ENCODE peak calls at places on chromosomes 16 and 17, in six cellular contexts. One of them, this sample, is unnamed.

GRCh38 chr16:24005577-24005976 is 169.8 kb downstream of the PRKCB start:
- DNase-seq in psoas muscle: no peak
- DNase-seq in AG09309: no peak
- DNase-seq in HFF-Myc: no peak
- DNase-seq in fibroblast of mammary gland: no peak
- DNase-seq in WERI-Rb-1: no peak
- DNase-seq in this sample: no peak

GRCh38 chr16:89193021-89193575 is 7.2 kb downstream of the SLC22A31 start:
- DNase-seq in psoas muscle: peak; percentile 48
- DNase-seq in fibroblast of mammary gland: peak; percentile 91
- DNase-seq in HFF-Myc: no peak
- DNase-seq in AG09309: peak; percentile 7
- DNase-seq in WERI-Rb-1: no peak
- DNase-seq in this sample: no peak

GRCh38 chr16:84205976-84206691 is 15.2 kb downstream of the ADAD2 start:
- DNase-seq in HFF-Myc: no peak
- DNase-seq in psoas muscle: no peak
- DNase-seq in fibroblast of mammary gland: no peak
- DNase-seq in WERI-Rb-1: no peak
- DNase-seq in AG09309: no peak
- DNase-seq in this sample: no peak

GRCh38 chr17:36945160-36945559 is 3.6 kb upstream of the AATF start:
- DNase-seq in WERI-Rb-1: no peak
- DNase-seq in HFF-Myc: no peak
- DNase-seq in AG09309: no peak
- DNase-seq in fibroblast of mammary gland: no peak
- DNase-seq in psoas muscle: no peak
- DNase-seq in this sample: no peak

GRCh38 chr16:55325458-55326109 is 1.6 kb downstream of the IRX6 start:
- DNase-seq in AG09309: no peak
- DNase-seq in HFF-Myc: no peak
- DNase-seq in fibroblast of mammary gland: no peak
- DNase-seq in WERI-Rb-1: no peak
- DNase-seq in psoas muscle: no peak
- DNase-seq in this sample: no peak

GRCh38 chr16:4618645-4619418 is 4.1 kb upstream of the UBALD1 start:
- DNase-seq in HFF-Myc: no peak
- DNase-seq in WERI-Rb-1: peak; percentile 75
- DNase-seq in AG09309: no peak
- DNase-seq in fibroblast of mammary gland: no peak
- DNase-seq in psoas muscle: no peak
- DNase-seq in this sample: no peak

GRCh38 chr16:50634947-50635346 is 46.2 kb downstream of the SNX20 start:
- DNase-seq in psoas muscle: no peak
- DNase-seq in WERI-Rb-1: peak; percentile 54
- DNase-seq in fibroblast of mammary gland: no peak
- DNase-seq in HFF-Myc: no peak
- DNase-seq in AG09309: no peak
- DNase-seq in this sample: no peak

GRCh38 chr17:45145035-45145389 is 3.3 kb upstream of the HEXIM1 start:
- DNase-seq in psoas muscle: no peak
- DNase-seq in WERI-Rb-1: no peak
- DNase-seq in HFF-Myc: no peak
- DNase-seq in fibroblast of mammary gland: no peak
- DNase-seq in AG09309: no peak
- DNase-seq in this sample: no peak

GRCh38 chr16:84495506-84495905 is 9.0 kb downstream of the MEAK7 start:
- DNase-seq in psoas muscle: no peak
- DNase-seq in HFF-Myc: no peak
- DNase-seq in AG09309: no peak
- DNase-seq in WERI-Rb-1: no peak
- DNase-seq in fibroblast of mammary gland: no peak
- DNase-seq in this sample: no peak

GRCh38 chr16:86375370-86375769 is 135.0 kb upstream of the FOXF1 start:
- DNase-seq in AG09309: no peak
- DNase-seq in WERI-Rb-1: no peak
- DNase-seq in psoas muscle: no peak
- DNase-seq in HFF-Myc: no peak
- DNase-seq in fibroblast of mammary gland: peak; percentile 90
- DNase-seq in this sample: no peak

GRCh38 chr16:81945665-81946064 is 65.6 kb downstream of the SDR42E1 start:
- DNase-seq in WERI-Rb-1: no peak
- DNase-seq in fibroblast of mammary gland: peak; percentile 53
- DNase-seq in psoas muscle: no peak
- DNase-seq in AG09309: peak; percentile 10
- DNase-seq in HFF-Myc: no peak
- DNase-seq in this sample: peak; percentile 47

GRCh38 chr16:73214825-73215481 is 167.0 kb upstream of the ZFHX3 start:
- DNase-seq in psoas muscle: no peak
- DNase-seq in fibroblast of mammary gland: peak; percentile 98
- DNase-seq in HFF-Myc: peak; percentile 92
- DNase-seq in AG09309: peak; percentile 99
- DNase-seq in WERI-Rb-1: no peak
- DNase-seq in this sample: peak; percentile 98

GRCh38 chr17:82373731-82374625 is 2.4 kb downstream of the UTS2R start:
- DNase-seq in psoas muscle: no peak
- DNase-seq in WERI-Rb-1: no peak
- DNase-seq in fibroblast of mammary gland: no peak
- DNase-seq in AG09309: no peak
- DNase-seq in HFF-Myc: no peak
- DNase-seq in this sample: no peak

GRCh38 chr16:56424791-56425438 is 430 bp downstream of the AMFR start:
- DNase-seq in WERI-Rb-1: peak; percentile 36
- DNase-seq in HFF-Myc: no peak
- DNase-seq in AG09309: no peak
- DNase-seq in psoas muscle: peak; percentile 52
- DNase-seq in fibroblast of mammary gland: peak; percentile 14
- DNase-seq in this sample: no peak

GRCh38 chr16:82660078-82660645 is 33.4 kb downstream of the CDH13 start:
- DNase-seq in WERI-Rb-1: no peak
- DNase-seq in HFF-Myc: no peak
- DNase-seq in AG09309: no peak
- DNase-seq in fibroblast of mammary gland: peak; percentile 25
- DNase-seq in psoas muscle: peak; percentile 72
- DNase-seq in this sample: no peak

GRCh38 chr17:45667591-45668171 is 116.4 kb upstream of the CRHR1 start:
- DNase-seq in HFF-Myc: no peak
- DNase-seq in WERI-Rb-1: no peak
- DNase-seq in AG09309: no peak
- DNase-seq in fibroblast of mammary gland: no peak
- DNase-seq in psoas muscle: no peak
- DNase-seq in this sample: no peak

GRCh38 chr16:3458278-3458851 is 14.9 kb downstream of the NAA60 start:
- DNase-seq in HFF-Myc: no peak
- DNase-seq in WERI-Rb-1: no peak
- DNase-seq in psoas muscle: no peak
- DNase-seq in AG09309: no peak
- DNase-seq in fibroblast of mammary gland: no peak
- DNase-seq in this sample: no peak

GRCh38 chr17:77320046-77320445 is 179.3 kb downstream of the SEC14L1 start:
- DNase-seq in fibroblast of mammary gland: peak; percentile 90
- DNase-seq in AG09309: no peak
- DNase-seq in psoas muscle: peak; percentile 56
- DNase-seq in HFF-Myc: no peak
- DNase-seq in WERI-Rb-1: peak; percentile 6
- DNase-seq in this sample: no peak

GRCh38 chr16:67164599-67165061 is at the start of gene HSF4:
- DNase-seq in AG09309: no peak
- DNase-seq in psoas muscle: peak; percentile 82
- DNase-seq in HFF-Myc: no peak
- DNase-seq in fibroblast of mammary gland: no peak
- DNase-seq in WERI-Rb-1: no peak
- DNase-seq in this sample: no peak

GRCh38 chr16:89853306-89853993 is 19.9 kb upstream of the TCF25 start:
- DNase-seq in AG09309: no peak
- DNase-seq in fibroblast of mammary gland: no peak
- DNase-seq in HFF-Myc: no peak
- DNase-seq in WERI-Rb-1: no peak
- DNase-seq in psoas muscle: no peak
- DNase-seq in this sample: no peak

DNA sequence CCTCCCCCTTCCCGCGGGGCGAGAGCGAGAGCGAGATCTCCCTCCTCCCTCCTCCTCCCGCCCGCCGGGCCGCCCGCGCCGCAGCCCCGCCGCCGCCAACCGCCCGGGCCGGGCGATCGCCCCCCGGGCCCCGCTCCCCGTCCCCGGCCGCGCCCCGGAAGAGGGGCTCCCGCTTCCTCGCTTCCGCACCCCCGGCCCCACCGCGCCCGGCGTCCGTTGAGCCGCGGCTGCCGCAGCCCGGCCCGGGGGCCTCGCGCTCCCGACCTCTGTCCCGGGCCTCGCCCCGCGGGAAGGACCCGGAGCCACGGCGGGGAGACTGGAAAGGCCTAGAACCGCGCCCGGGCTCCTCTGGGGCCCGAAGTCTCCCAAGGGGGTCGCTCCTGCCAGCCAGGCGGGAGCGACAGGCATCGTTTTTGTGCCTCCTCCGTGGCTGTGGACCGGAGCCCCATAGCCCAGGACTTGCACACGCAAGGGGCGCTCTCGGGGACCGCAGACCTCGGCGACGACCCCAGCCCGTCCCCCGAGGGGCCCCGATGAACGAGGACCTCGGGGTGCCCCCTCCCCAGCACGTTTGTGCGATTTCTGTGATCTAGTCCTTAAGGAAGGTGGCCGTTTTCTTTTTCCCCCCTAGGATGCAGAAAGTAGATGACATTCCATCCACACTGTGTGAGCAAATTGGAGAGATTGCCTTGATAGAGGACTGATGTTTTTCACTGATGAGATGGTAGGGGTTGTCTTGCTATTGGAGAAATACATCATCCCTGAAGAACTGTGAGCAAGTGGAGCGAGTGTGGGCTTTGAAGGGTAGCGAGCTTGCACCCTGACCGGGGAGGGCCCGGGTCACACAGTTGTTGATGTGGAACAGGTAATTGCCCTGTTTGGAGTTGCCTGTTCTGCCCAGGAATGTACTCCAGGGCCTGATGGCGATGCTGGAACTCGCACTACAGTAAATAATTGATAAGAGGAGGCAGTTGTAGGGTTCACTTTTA is 610 bp downstream of the BANP start:
- DNase-seq in fibroblast of mammary gland: no peak
- DNase-seq in psoas muscle: peak; percentile 52
- DNase-seq in AG09309: no peak
- DNase-seq in HFF-Myc: no peak
- DNase-seq in WERI-Rb-1: no peak
- DNase-seq in this sample: no peak
- TF ChIP-seq CTCF in fibroblast of mammary gland: no peak
- TF ChIP-seq CTCF in psoas muscle: no peak
- TF ChIP-seq CTCF in AG09309: peak; percentile 31
- TF ChIP-seq CTCF in HFF-Myc: no peak
- TF ChIP-seq CTCF in WERI-Rb-1: peak; percentile 5
- TF ChIP-seq CTCF in this sample: peak; percentile 39

GRCh38 chr17:28900986-28901726 is 1.7 kb downstream of the DHRS13 start:
- DNase-seq in HFF-Myc: no peak
- DNase-seq in fibroblast of mammary gland: no peak
- DNase-seq in AG09309: no peak
- DNase-seq in WERI-Rb-1: no peak
- DNase-seq in psoas muscle: no peak
- DNase-seq in this sample: no peak
- H3K4me3 ChIP-seq in HFF-Myc: no peak overlapping the region
- H3K4me3 ChIP-seq in fibroblast of mammary gland: no peak overlapping the region
- H3K4me3 ChIP-seq in AG09309: no peak overlapping the region
- H3K4me3 ChIP-seq in WERI-Rb-1: no peak overlapping the region
- H3K4me3 ChIP-seq in psoas muscle: no peak overlapping the region
- H3K4me3 ChIP-seq in this sample: no peak overlapping the region

DNA sequence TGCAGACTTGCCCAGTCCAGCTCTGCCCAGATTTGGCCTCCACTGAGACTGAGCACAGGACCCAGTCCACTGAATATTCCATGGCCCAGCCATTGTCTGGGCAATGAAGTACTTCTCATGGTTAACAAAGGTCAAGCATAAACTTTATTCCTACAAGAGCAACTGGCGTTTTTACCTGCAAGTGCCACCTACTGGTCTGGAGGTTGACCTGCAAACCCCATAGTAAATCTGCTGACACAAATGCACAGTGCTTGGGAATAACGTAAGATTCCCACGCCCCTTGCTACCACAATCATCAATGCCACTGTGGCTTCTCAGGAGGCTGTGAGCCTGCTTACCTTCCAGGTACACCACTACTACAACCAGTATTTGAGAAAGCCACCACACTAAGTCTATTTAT is 170.2 kb downstream of the CEP112 start:
- DNase-seq in WERI-Rb-1: no peak
- DNase-seq in HFF-Myc: no peak
- DNase-seq in AG09309: no peak
- DNase-seq in fibroblast of mammary gland: no peak
- DNase-seq in psoas muscle: no peak
- DNase-seq in this sample: no peak
- TF ChIP-seq CTCF in WERI-Rb-1: no peak
- TF ChIP-seq CTCF in HFF-Myc: peak; percentile 29
- TF ChIP-seq CTCF in AG09309: no peak
- TF ChIP-seq CTCF in fibroblast of mammary gland: no peak
- TF ChIP-seq CTCF in psoas muscle: no peak
- TF ChIP-seq CTCF in this sample: no peak

DNA sequence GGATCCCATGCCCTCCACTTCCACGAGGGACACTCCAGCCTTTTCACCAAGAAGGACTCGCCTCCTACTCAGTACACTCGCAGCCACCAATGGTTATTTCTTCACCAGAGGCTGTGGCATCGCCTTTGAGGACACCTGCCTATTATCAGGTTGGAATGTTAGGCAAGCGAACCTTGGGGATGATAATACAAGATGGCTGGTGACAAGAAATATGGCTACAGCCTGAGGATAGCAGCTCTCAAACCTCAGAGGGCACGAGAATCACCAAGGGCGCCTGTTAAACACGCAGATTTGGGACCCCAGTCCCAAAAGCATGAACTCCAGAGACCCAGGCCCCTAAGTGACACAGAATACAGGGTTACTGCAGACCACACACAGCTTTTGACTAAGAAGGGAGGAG is 58.1 kb downstream of the CYTH1 start:
- DNase-seq in fibroblast of mammary gland: no peak
- DNase-seq in HFF-Myc: no peak
- DNase-seq in WERI-Rb-1: no peak
- DNase-seq in AG09309: no peak
- DNase-seq in psoas muscle: no peak
- DNase-seq in this sample: no peak
- H3K4me3 ChIP-seq in fibroblast of mammary gland: no peak overlapping the region
- H3K4me3 ChIP-seq in HFF-Myc: no peak overlapping the region
- H3K4me3 ChIP-seq in WERI-Rb-1: no peak overlapping the region
- H3K4me3 ChIP-seq in AG09309: no peak overlapping the region
- H3K4me3 ChIP-seq in psoas muscle: peak overlapping the region; percentile 5
- H3K4me3 ChIP-seq in this sample: no peak overlapping the region